ENCODE peak calls at places on chromosomes 5 and 9, in five cellular contexts. C is cardiac muscle cell, M is stomach, B is psoas muscle, N is mesendoderm. R is an unnamed sample. For H3K27me3, the result is how much of the 10 kb centered on the place peaks cover.

GRCh38 chr9:68668127-68668526 is 36.9 kb upstream of the PIP5K1B start:
- DNase-seq in C (no peak), M (no peak), B (no peak), N (peak), R (no peak)

GRCh38 chr9:125820100-125820804 is 73.1 kb downstream of the PBX3 start:
- DNase-seq in C (no peak), M (no peak), B (no peak), N (peak), R (no peak)

GRCh38 chr9:127162046-127162445 is 39.6 kb upstream of the ANGPTL2 start:
- DNase-seq in C (no peak), M (no peak), B (no peak), N (peak), R (no peak)

GRCh38 chr5:18095061-18095460 is 460.8 kb downstream of the TAF11L14 start:
- DNase-seq in C (no peak), M (no peak), B (no peak), N (no peak), R (no peak)

GRCh38 chr9:83166369-83166768 is 103.4 kb upstream of the RASEF start:
- DNase-seq in C (no peak), M (peak), B (no peak), N (no peak), R (no peak)

GRCh38 chr9:19940808-19941207 is 152.0 kb upstream of the SLC24A2 start:
- DNase-seq in C (no peak), M (no peak), B (no peak), N (no peak), R (no peak)

GRCh38 chr5:19902316-19902934 is 85.6 kb downstream of the CDH18 start:
- DNase-seq in C (peak), M (no peak), B (no peak), N (peak), R (no peak)

GRCh38 chr9:14455243-14455642 is 141.3 kb upstream of the NFIB start:
- DNase-seq in C (no peak), M (no peak), B (no peak), N (no peak), R (no peak)

GRCh38 chr9:120445974-120446373 is 134.0 kb downstream of the CDK5RAP2 start:
- DNase-seq in C (no peak), M (no peak), B (no peak), N (no peak), R (no peak)

GRCh38 chr5:164881442-164881841 is 1376.0 kb downstream of the MAT2B start:
- DNase-seq in C (no peak), M (no peak), B (no peak), N (no peak), R (no peak)

GRCh38 chr5:6745706-6746217 is 32.5 kb downstream of the TENT4A start:
- DNase-seq in C (peak), M (no peak), B (no peak), N (peak), R (no peak)

GRCh38 chr9:92385001-92385400 is 19.4 kb downstream of the OGN start:
- DNase-seq in C (peak), M (no peak), B (no peak), N (no peak), R (no peak)

GRCh38 chr9:131709741-131710499 is 30.0 kb downstream of the RAPGEF1 start:
- DNase-seq in C (peak), M (no peak), B (peak), N (no peak), R (no peak)

GRCh38 chr9:83011611-83012010 is 51.3 kb downstream of the RASEF start:
- DNase-seq in C (no peak), M (no peak), B (no peak), N (no peak), R (no peak)

GRCh38 chr5:124371121-124371706 is 375.2 kb downstream of the ZNF608 start:
- DNase-seq in C (peak), M (peak), B (no peak), N (no peak), R (no peak)

GRCh38 chr5:149100331-149100730 is 37.5 kb upstream of the SH3TC2 start:
- DNase-seq in C (no peak), M (no peak), B (no peak), N (no peak), R (no peak)

GRCh38 chr5:95613514-95613913 is 6.4 kb upstream of the GPR150 start:
- DNase-seq in C (no peak), M (no peak), B (no peak), N (no peak), R (no peak)

GRCh38 chr9:136964171-136964689 is 12.2 kb downstream of the LCN12 start:
- DNase-seq in C (no peak), M (peak), B (no peak), N (no peak), R (peak)

GRCh38 chr5:160629007-160629402 is 207.3 kb downstream of the PTTG1 start:
- DNase-seq in C (no peak), M (no peak), B (no peak), N (no peak), R (no peak)

GRCh38 chr9:130042931-130043653 is at the start of gene FNBP1:
- DNase-seq in C (peak), M (peak), B (peak), N (peak), R (peak)

GRCh38 chr9:91376239-91376638 is 14.5 kb upstream of the AUH start:
- DNase-seq in C (peak), M (no peak), B (no peak), N (no peak), R (no peak)

GRCh38 chr9:86822414-86822813 is 124.9 kb downstream of the GAS1 start:
- DNase-seq in C (peak), M (no peak), B (no peak), N (no peak), R (no peak)

DNA sequence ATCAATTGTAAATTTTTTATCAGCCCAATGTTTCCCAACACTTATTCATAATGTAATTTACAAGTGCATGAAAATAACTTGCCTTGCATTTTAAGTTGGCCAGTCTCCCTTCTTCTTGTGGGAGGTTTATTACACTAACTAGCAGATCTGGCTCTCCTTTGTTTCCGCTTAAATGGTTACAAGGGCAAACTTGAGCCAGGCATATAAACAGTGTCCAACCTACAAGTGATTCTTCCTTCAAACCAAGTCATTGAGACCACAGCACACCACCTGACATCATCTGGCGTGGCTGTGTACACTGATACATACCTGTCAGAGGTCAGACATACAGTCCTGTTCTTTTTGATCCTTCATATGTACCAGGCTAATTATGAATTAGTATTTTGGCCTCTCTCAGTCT is 80.1 kb downstream of the ALDH1A1 start:
- DNase-seq in C (peak), M (no peak), B (no peak), N (no peak), R (no peak)
- H3K4me3 ChIP-seq in C (no peak), M (no peak), B (no peak), N (no peak), R (no peak)

GRCh38 chr5:150181035-150181434 is 8.8 kb upstream of the SLC6A7 start:
- DNase-seq in C (peak), M (no peak), B (no peak), N (no peak), R (no peak)
- H3K27ac ChIP-seq in C (no peak), M (peak), B (peak), N (no peak), R (peak)

GRCh38 chr5:129905467-129906176 is 1.4 kb downstream of the CHSY3 start:
- DNase-seq in C (peak), M (no peak), B (peak), N (peak), R (peak)
- H3K27me3 ChIP-seq in C (under half), M (half or more), B (under half), N (under half), R (under half)

GRCh38 chr5:110751902-110752762 is 13.3 kb downstream of the SLC25A46 start:
- DNase-seq in C (no peak), M (no peak), B (no peak), N (peak), R (no peak)
- H3K4me3 ChIP-seq in C (no peak), M (no peak), B (no peak), N (no peak), R (no peak)